ENCODE peak calls at places on chromosomes 11 and 22, in nine cellular contexts. E, C, T, Z, J, R, V, H and G are unnamed samples.

GRCh38 chr22:40009231-40009769 is 14.5 kb downstream of the FAM83F start:
- DNase-seq in E (peak), C (no peak), T (no peak), Z (no peak), J (peak), R (peak), V (no peak), H (no peak), G (no peak)

GRCh38 chr11:119615003-119615878 is 113.8 kb downstream of the NECTIN1 start:
- DNase-seq in E (peak), C (no peak), T (no peak), Z (no peak), J (no peak), R (peak), V (no peak), H (no peak), G (peak)

GRCh38 chr11:87022254-87022653 is 15.5 kb upstream of the TMEM135 start:
- DNase-seq in E (no peak), C (peak), T (no peak), Z (no peak), J (no peak), R (no peak), V (no peak), H (no peak), G (no peak)

GRCh38 chr11:92552942-92553341 is 328.3 kb downstream of the FAT3 start:
- DNase-seq in E (no peak), C (no peak), T (no peak), Z (no peak), J (no peak), R (no peak), V (no peak), H (no peak), G (no peak)

GRCh38 chr22:26417406-26417805 is 11.7 kb upstream of the ASPHD2 start:
- DNase-seq in E (no peak), C (no peak), T (no peak), Z (no peak), J (no peak), R (no peak), V (no peak), H (no peak), G (no peak)

GRCh38 chr22:46381142-46381541 is 45.6 kb downstream of the TRMU start:
- DNase-seq in E (no peak), C (no peak), T (no peak), Z (no peak), J (no peak), R (no peak), V (peak), H (no peak), G (no peak)

GRCh38 chr22:49687786-49688515 is 139.7 kb downstream of the BRD1 start:
- DNase-seq in E (no peak), C (no peak), T (no peak), Z (no peak), J (no peak), R (no peak), V (no peak), H (no peak), G (no peak)

GRCh38 chr22:46459347-46460065 is 77.9 kb downstream of the CELSR1 start:
- DNase-seq in E (no peak), C (no peak), T (no peak), Z (no peak), J (no peak), R (no peak), V (no peak), H (no peak), G (no peak)

GRCh38 chr11:16789560-16790483 is 51.4 kb downstream of the C11orf58 start:
- DNase-seq in E (no peak), C (no peak), T (no peak), Z (no peak), J (peak), R (no peak), V (no peak), H (no peak), G (no peak)

GRCh38 chr11:120334894-120335462 is 1.2 kb upstream of the ARHGEF12 start:
- DNase-seq in E (peak), C (peak), T (peak), Z (no peak), J (peak), R (peak), V (peak), H (no peak), G (peak)

GRCh38 chr11:105357764-105358163 is 218.2 kb upstream of the CARD18 start:
- DNase-seq in E (no peak), C (no peak), T (no peak), Z (no peak), J (no peak), R (peak), V (peak), H (no peak), G (no peak)

GRCh38 chr11:57536947-57537654 is at the start of gene SMTNL1:
- DNase-seq in E (peak), C (no peak), T (no peak), Z (no peak), J (no peak), R (no peak), V (no peak), H (no peak), G (no peak)

GRCh38 chr11:61728940-61729219 is 23.6 kb upstream of the MYRF start:
- DNase-seq in E (no peak), C (peak), T (no peak), Z (no peak), J (no peak), R (peak), V (no peak), H (no peak), G (no peak)

GRCh38 chr11:73019996-73020395 is 122.1 kb downstream of the FCHSD2 start:
- DNase-seq in E (no peak), C (no peak), T (no peak), Z (no peak), J (no peak), R (no peak), V (peak), H (no peak), G (no peak)

GRCh38 chr22:19851291-19852176 is 3.1 kb downstream of the GNB1L start:
- DNase-seq in E (no peak), C (peak), T (no peak), Z (no peak), J (no peak), R (no peak), V (no peak), H (no peak), G (no peak)

GRCh38 chr11:47607380-47607779 is 13.2 kb upstream of the C1QTNF4 start:
- DNase-seq in E (peak), C (no peak), T (no peak), Z (no peak), J (peak), R (peak), V (no peak), H (no peak), G (peak)

GRCh38 chr11:80255021-80255420 is 814.2 kb upstream of the TENM4 start:
- DNase-seq in E (no peak), C (no peak), T (no peak), Z (no peak), J (no peak), R (no peak), V (no peak), H (no peak), G (no peak)

GRCh38 chr11:2268911-2269600 is 1.3 kb downstream of the ASCL2 start:
- DNase-seq in E (peak), C (peak), T (peak), Z (peak), J (peak), R (no peak), V (no peak), H (peak), G (no peak)

GRCh38 chr11:3189193-3189843 is 24.2 kb upstream of the OSBPL5 start:
- DNase-seq in E (peak), C (no peak), T (no peak), Z (no peak), J (no peak), R (no peak), V (no peak), H (no peak), G (no peak)

GRCh38 chr11:68968306-68969255 is 12.2 kb downstream of the MRGPRD start:
- DNase-seq in E (no peak), C (no peak), T (no peak), Z (no peak), J (no peak), R (no peak), V (no peak), H (no peak), G (no peak)

GRCh38 chr11:126118806-126119205 is 56.1 kb upstream of the CDON start:
- DNase-seq in E (no peak), C (no peak), T (no peak), Z (no peak), J (peak), R (no peak), V (no peak), H (no peak), G (no peak)

GRCh38 chr22:46514592-46515207 is 22.7 kb downstream of the CELSR1 start:
- DNase-seq in E (no peak), C (no peak), T (no peak), Z (no peak), J (no peak), R (peak), V (no peak), H (no peak), G (peak)

GRCh38 chr22:24805790-24806662 is at the start of gene SGSM1:
- DNase-seq in E (peak), C (peak), T (peak), Z (peak), J (peak), R (peak), V (peak), H (peak), G (no peak)

GRCh38 chr11:64759722-64760719 is at the start of gene PYGM:
- DNase-seq in E (peak), C (peak), T (no peak), Z (peak), J (peak), R (peak), V (no peak), H (no peak), G (no peak)

GRCh38 chr22:20080776-20081654 is 974 bp downstream of the DGCR8 start:
- DNase-seq in E (peak), C (peak), T (no peak), Z (peak), J (peak), R (peak), V (peak), H (no peak), G (no peak)

GRCh38 chr11:1908579-1908978 is 10.9 kb upstream of the TNNT3 start:
- DNase-seq in E (peak), C (no peak), T (no peak), Z (no peak), J (no peak), R (peak), V (no peak), H (no peak), G (no peak)

GRCh38 chr11:33682446-33682845 is 18.2 kb downstream of the C11orf91 start:
- DNase-seq in E (peak), C (no peak), T (no peak), Z (no peak), J (no peak), R (no peak), V (peak), H (no peak), G (no peak)

GRCh38 chr11:34495239-34495723 is 18.3 kb downstream of the ELF5 start:
- DNase-seq in E (no peak), C (no peak), T (no peak), Z (no peak), J (peak), R (no peak), V (no peak), H (no peak), G (no peak)

GRCh38 chr11:126391970-126392637 is 36.6 kb downstream of the ST3GAL4 start:
- DNase-seq in E (peak), C (no peak), T (no peak), Z (no peak), J (peak), R (no peak), V (peak), H (no peak), G (no peak)

GRCh38 chr11:1221848-1222311 is 986 bp upstream of the MUC5B start:
- DNase-seq in E (no peak), C (no peak), T (no peak), Z (no peak), J (no peak), R (no peak), V (no peak), H (no peak), G (no peak)

GRCh38 chr11:34182425-34182824 is 77.0 kb downstream of the NAT10 start:
- DNase-seq in E (no peak), C (no peak), T (no peak), Z (no peak), J (no peak), R (no peak), V (no peak), H (no peak), G (no peak)

GRCh38 chr11:82003671-82004148 is 730.0 kb downstream of the FAM181B start:
- DNase-seq in E (no peak), C (no peak), T (no peak), Z (no peak), J (no peak), R (peak), V (no peak), H (no peak), G (no peak)

GRCh38 chr22:44304354-44304753 is 8.4 kb downstream of the SHISAL1 start:
- DNase-seq in E (no peak), C (no peak), T (no peak), Z (no peak), J (no peak), R (no peak), V (peak), H (no peak), G (no peak)

GRCh38 chr11:67160045-67160444 is 41.0 kb downstream of the KDM2A start:
- DNase-seq in E (no peak), C (no peak), T (no peak), Z (no peak), J (no peak), R (no peak), V (no peak), H (no peak), G (no peak)

GRCh38 chr11:69721745-69722144 is 17.9 kb upstream of the FGF19 start:
- DNase-seq in E (peak), C (no peak), T (no peak), Z (no peak), J (no peak), R (no peak), V (peak), H (no peak), G (no peak)

GRCh38 chr22:45905924-45906865 is 70.8 kb downstream of the WNT7B start:
- DNase-seq in E (peak), C (no peak), T (no peak), Z (no peak), J (no peak), R (peak), V (no peak), H (no peak), G (peak)